ENCODE peak calls at places on chromosome 15, in six cellular contexts. One of them, this sample, is unnamed.

GRCh38 chr15:51801391-51801835 is 28.0 kb upstream of the TMOD3 start:
- DNase-seq in putamen: no peak
- DNase-seq in endothelial cell: peak
- DNase-seq in activated T-helper 1 cell treated with Interleukin-2 at 50 U/mL for 16 hours: no peak
- DNase-seq in fibroblast of mammary gland: peak
- DNase-seq in non-pigmented ciliary epithelial cell: no peak
- DNase-seq in this sample: no peak

GRCh38 chr15:63023351-63023945 is 19.1 kb upstream of the TPM1 start:
- DNase-seq in putamen: no peak
- DNase-seq in fibroblast of mammary gland: peak
- DNase-seq in endothelial cell: no peak
- DNase-seq in non-pigmented ciliary epithelial cell: no peak
- DNase-seq in activated T-helper 1 cell treated with Interleukin-2 at 50 U/mL for 16 hours: no peak
- DNase-seq in this sample: no peak

GRCh38 chr15:45618813-45619212 is 16.0 kb upstream of the SQOR start:
- DNase-seq in putamen: no peak
- DNase-seq in fibroblast of mammary gland: no peak
- DNase-seq in non-pigmented ciliary epithelial cell: no peak
- DNase-seq in activated T-helper 1 cell treated with Interleukin-2 at 50 U/mL for 16 hours: no peak
- DNase-seq in endothelial cell: no peak
- DNase-seq in this sample: no peak

GRCh38 chr15:101112336-101113113 is 139.3 kb downstream of the CHSY1 start:
- DNase-seq in activated T-helper 1 cell treated with Interleukin-2 at 50 U/mL for 16 hours: no peak
- DNase-seq in putamen: no peak
- DNase-seq in fibroblast of mammary gland: no peak
- DNase-seq in non-pigmented ciliary epithelial cell: no peak
- DNase-seq in endothelial cell: no peak
- DNase-seq in this sample: no peak

GRCh38 chr15:89244512-89244869 is 712 bp downstream of the FANCI start:
- DNase-seq in fibroblast of mammary gland: peak
- DNase-seq in non-pigmented ciliary epithelial cell: no peak
- DNase-seq in endothelial cell: no peak
- DNase-seq in activated T-helper 1 cell treated with Interleukin-2 at 50 U/mL for 16 hours: no peak
- DNase-seq in putamen: no peak
- DNase-seq in this sample: no peak

GRCh38 chr15:31803388-31803884 is 226.9 kb upstream of the CHRNA7 start:
- DNase-seq in fibroblast of mammary gland: no peak
- DNase-seq in putamen: no peak
- DNase-seq in activated T-helper 1 cell treated with Interleukin-2 at 50 U/mL for 16 hours: no peak
- DNase-seq in endothelial cell: no peak
- DNase-seq in non-pigmented ciliary epithelial cell: no peak
- DNase-seq in this sample: no peak

GRCh38 chr15:76139368-76140068 is 79.7 kb downstream of the TMEM266 start:
- DNase-seq in fibroblast of mammary gland: peak
- DNase-seq in putamen: peak
- DNase-seq in non-pigmented ciliary epithelial cell: peak
- DNase-seq in endothelial cell: peak
- DNase-seq in activated T-helper 1 cell treated with Interleukin-2 at 50 U/mL for 16 hours: peak
- DNase-seq in this sample: peak

GRCh38 chr15:88636039-88636438 is 2.8 kb upstream of the ISG20 start:
- DNase-seq in endothelial cell: no peak
- DNase-seq in fibroblast of mammary gland: no peak
- DNase-seq in non-pigmented ciliary epithelial cell: no peak
- DNase-seq in putamen: no peak
- DNase-seq in activated T-helper 1 cell treated with Interleukin-2 at 50 U/mL for 16 hours: peak
- DNase-seq in this sample: peak

GRCh38 chr15:79283252-79284048 is 928 bp downstream of the ANKRD34C start:
- DNase-seq in endothelial cell: peak
- DNase-seq in putamen: peak
- DNase-seq in non-pigmented ciliary epithelial cell: no peak
- DNase-seq in activated T-helper 1 cell treated with Interleukin-2 at 50 U/mL for 16 hours: no peak
- DNase-seq in fibroblast of mammary gland: peak
- DNase-seq in this sample: no peak

GRCh38 chr15:49904296-49904695 is 214.7 kb downstream of the ATP8B4 start:
- DNase-seq in activated T-helper 1 cell treated with Interleukin-2 at 50 U/mL for 16 hours: no peak
- DNase-seq in endothelial cell: no peak
- DNase-seq in non-pigmented ciliary epithelial cell: no peak
- DNase-seq in fibroblast of mammary gland: no peak
- DNase-seq in putamen: no peak
- DNase-seq in this sample: no peak

GRCh38 chr15:63913786-63914185 is 80.0 kb upstream of the HERC1 start:
- DNase-seq in putamen: no peak
- DNase-seq in endothelial cell: no peak
- DNase-seq in fibroblast of mammary gland: no peak
- DNase-seq in activated T-helper 1 cell treated with Interleukin-2 at 50 U/mL for 16 hours: no peak
- DNase-seq in non-pigmented ciliary epithelial cell: no peak
- DNase-seq in this sample: no peak

GRCh38 chr15:66100761-66101160 is 152.8 kb downstream of the MEGF11 start:
- DNase-seq in putamen: no peak
- DNase-seq in non-pigmented ciliary epithelial cell: no peak
- DNase-seq in activated T-helper 1 cell treated with Interleukin-2 at 50 U/mL for 16 hours: no peak
- DNase-seq in fibroblast of mammary gland: no peak
- DNase-seq in endothelial cell: no peak
- DNase-seq in this sample: no peak

GRCh38 chr15:83322061-83322460 is 37.6 kb upstream of the BNC1 start:
- DNase-seq in activated T-helper 1 cell treated with Interleukin-2 at 50 U/mL for 16 hours: no peak
- DNase-seq in non-pigmented ciliary epithelial cell: no peak
- DNase-seq in fibroblast of mammary gland: no peak
- DNase-seq in putamen: no peak
- DNase-seq in endothelial cell: no peak
- DNase-seq in this sample: no peak

GRCh38 chr15:95017950-95018349 is 786.6 kb downstream of the MCTP2 start:
- DNase-seq in activated T-helper 1 cell treated with Interleukin-2 at 50 U/mL for 16 hours: no peak
- DNase-seq in fibroblast of mammary gland: no peak
- DNase-seq in putamen: peak
- DNase-seq in endothelial cell: peak
- DNase-seq in non-pigmented ciliary epithelial cell: no peak
- DNase-seq in this sample: no peak

GRCh38 chr15:29849716-29850115 is 27.4 kb upstream of the TJP1 start:
- DNase-seq in fibroblast of mammary gland: no peak
- DNase-seq in non-pigmented ciliary epithelial cell: no peak
- DNase-seq in putamen: no peak
- DNase-seq in activated T-helper 1 cell treated with Interleukin-2 at 50 U/mL for 16 hours: no peak
- DNase-seq in endothelial cell: no peak
- DNase-seq in this sample: no peak

GRCh38 chr15:98754283-98755022 is 106.1 kb downstream of the IGF1R start:
- DNase-seq in endothelial cell: peak
- DNase-seq in fibroblast of mammary gland: peak
- DNase-seq in activated T-helper 1 cell treated with Interleukin-2 at 50 U/mL for 16 hours: no peak
- DNase-seq in non-pigmented ciliary epithelial cell: no peak
- DNase-seq in putamen: no peak
- DNase-seq in this sample: no peak

GRCh38 chr15:74062236-74062635 is 20.1 kb downstream of the GOLGA6A start:
- DNase-seq in fibroblast of mammary gland: no peak
- DNase-seq in endothelial cell: no peak
- DNase-seq in putamen: no peak
- DNase-seq in activated T-helper 1 cell treated with Interleukin-2 at 50 U/mL for 16 hours: no peak
- DNase-seq in non-pigmented ciliary epithelial cell: no peak
- DNase-seq in this sample: no peak

GRCh38 chr15:91473894-91474293 is 373.8 kb downstream of the SV2B start:
- DNase-seq in non-pigmented ciliary epithelial cell: no peak
- DNase-seq in fibroblast of mammary gland: peak
- DNase-seq in putamen: no peak
- DNase-seq in endothelial cell: no peak
- DNase-seq in activated T-helper 1 cell treated with Interleukin-2 at 50 U/mL for 16 hours: no peak
- DNase-seq in this sample: no peak

GRCh38 chr15:28456476-28457395 is 76.0 kb downstream of the GOLGA8G start:
- DNase-seq in fibroblast of mammary gland: no peak
- DNase-seq in endothelial cell: peak
- DNase-seq in putamen: no peak
- DNase-seq in non-pigmented ciliary epithelial cell: no peak
- DNase-seq in activated T-helper 1 cell treated with Interleukin-2 at 50 U/mL for 16 hours: no peak
- DNase-seq in this sample: no peak

GRCh38 chr15:75153084-75153483 is 48.6 kb upstream of the C15orf39 start:
- DNase-seq in activated T-helper 1 cell treated with Interleukin-2 at 50 U/mL for 16 hours: no peak
- DNase-seq in putamen: no peak
- DNase-seq in endothelial cell: no peak
- DNase-seq in fibroblast of mammary gland: peak
- DNase-seq in non-pigmented ciliary epithelial cell: no peak
- DNase-seq in this sample: no peak

GRCh38 chr15:66007663-66008262 is 138.5 kb downstream of the RAB11A start:
- DNase-seq in non-pigmented ciliary epithelial cell: no peak
- DNase-seq in putamen: no peak
- DNase-seq in endothelial cell: no peak
- DNase-seq in fibroblast of mammary gland: no peak
- DNase-seq in activated T-helper 1 cell treated with Interleukin-2 at 50 U/mL for 16 hours: no peak
- DNase-seq in this sample: no peak

GRCh38 chr15:85337398-85338074 is 42.9 kb upstream of the AKAP13 start:
- DNase-seq in non-pigmented ciliary epithelial cell: no peak
- DNase-seq in putamen: no peak
- DNase-seq in fibroblast of mammary gland: no peak
- DNase-seq in activated T-helper 1 cell treated with Interleukin-2 at 50 U/mL for 16 hours: no peak
- DNase-seq in endothelial cell: peak
- DNase-seq in this sample: no peak

GRCh38 chr15:68465861-68466560 is 34.0 kb upstream of the ITGA11 start:
- DNase-seq in putamen: no peak
- DNase-seq in endothelial cell: no peak
- DNase-seq in activated T-helper 1 cell treated with Interleukin-2 at 50 U/mL for 16 hours: no peak
- DNase-seq in non-pigmented ciliary epithelial cell: no peak
- DNase-seq in fibroblast of mammary gland: peak
- DNase-seq in this sample: no peak

GRCh38 chr15:86624261-86625036 is 544.8 kb downstream of the AGBL1 start:
- DNase-seq in activated T-helper 1 cell treated with Interleukin-2 at 50 U/mL for 16 hours: peak
- DNase-seq in putamen: peak
- DNase-seq in non-pigmented ciliary epithelial cell: peak
- DNase-seq in fibroblast of mammary gland: peak
- DNase-seq in endothelial cell: peak
- DNase-seq in this sample: peak